ENCODE peak calls at places on chromosomes 2 and 18, in seven cellular contexts. V is naive thymus-derived CD4-positive, alpha-beta T cell; X is HFFc6; I is WTC11; M is HEK293T; H is stimulated activated naive CD8-positive, alpha-beta T cell treated with anti-CD3 and anti-CD28 coated beads, Interleukin-15, amount 100 ng/mL, for 72 hours; K is transverse colon. B is an unnamed sample.

GRCh38 chr18:62617793-62618591 is 95.2 kb downstream of the ZCCHC2 start:
- DNase-seq in V (no peak), X (no peak), I (no peak), M (no peak), H (no peak), K (no peak), B (no peak)

GRCh38 chr2:937530-937929 is 13.1 kb upstream of the SNTG2 start:
- DNase-seq in V (no peak), X (no peak), I (no peak), M (no peak), H (no peak), K (no peak), B (no peak)

GRCh38 chr2:228181098-228182019 is at the start of gene SPHKAP:
- DNase-seq in V (no peak), X (no peak), I (peak; percentile 53), M (no peak), H (no peak), K (no peak), B (no peak)

GRCh38 chr2:151379191-151379590 is 21.8 kb downstream of the TNFAIP6 start:
- DNase-seq in V (peak; percentile 19), X (no peak), I (no peak), M (no peak), H (no peak), K (no peak), B (no peak)

GRCh38 chr2:195660265-195660890 is 3.4 kb downstream of the SLC39A10 start:
- DNase-seq in V (peak; percentile 84), X (peak; percentile 73), I (peak; percentile 66), M (peak; percentile 22), H (peak; percentile 67), K (peak; percentile 81), B (peak; percentile 47)

GRCh38 chr2:14632133-14632936 is at the start of gene LRATD1:
- DNase-seq in V (no peak), X (peak; percentile 12), I (peak; percentile 93), M (peak; percentile 71), H (no peak), K (peak; percentile 95), B (peak; percentile 24)

GRCh38 chr2:180564051-180564450 is 416.4 kb upstream of the UBE2E3 start:
- DNase-seq in V (no peak), X (no peak), I (no peak), M (no peak), H (no peak), K (no peak), B (no peak)

GRCh38 chr2:209974566-209974965 is 27.9 kb upstream of the RPE start:
- DNase-seq in V (no peak), X (peak; percentile 43), I (no peak), M (no peak), H (no peak), K (no peak), B (no peak)

GRCh38 chr2:229920011-229920781 is 1.6 kb downstream of the TRIP12 start:
- DNase-seq in V (peak; percentile 37), X (no peak), I (no peak), M (peak; percentile 27), H (peak; percentile 28), K (peak; percentile 27), B (peak; percentile 38)